ENCODE peak calls at places on chromosomes 12 and 14, in four cellular contexts. One of them, this sample, is unnamed.

GRCh38 chr12:115383668-115384067 is 699.7 kb upstream of the TBX3 start:
- DNase-seq in lower leg skin: peak
- DNase-seq in NB4: no peak
- DNase-seq in brain microvascular endothelial cell: peak
- DNase-seq in this sample: no peak

GRCh38 chr12:19191563-19191962 is 62.0 kb downstream of the PLEKHA5 start:
- DNase-seq in brain microvascular endothelial cell: no peak
- DNase-seq in NB4: no peak
- DNase-seq in lower leg skin: no peak
- DNase-seq in this sample: no peak

GRCh38 chr14:106883218-106883692 is 1356.9 kb downstream of the TMEM121 start:
- DNase-seq in NB4: peak
- DNase-seq in lower leg skin: no peak
- DNase-seq in brain microvascular endothelial cell: no peak
- DNase-seq in this sample: peak

GRCh38 chr12:2532647-2533435 is 261.9 kb upstream of the FKBP4 start:
- DNase-seq in NB4: no peak
- DNase-seq in brain microvascular endothelial cell: no peak
- DNase-seq in lower leg skin: no peak
- DNase-seq in this sample: no peak

GRCh38 chr12:125229878-125230530 is 164.8 kb downstream of the AACS start:
- DNase-seq in brain microvascular endothelial cell: no peak
- DNase-seq in lower leg skin: no peak
- DNase-seq in NB4: no peak
- DNase-seq in this sample: no peak

GRCh38 chr12:57836442-57837375 is 9.8 kb downstream of the CTDSP2 start:
- DNase-seq in NB4: peak
- DNase-seq in lower leg skin: no peak
- DNase-seq in brain microvascular endothelial cell: peak
- DNase-seq in this sample: peak

GRCh38 chr12:46942579-46942978 is 116.8 kb upstream of the SLC38A4 start:
- DNase-seq in lower leg skin: no peak
- DNase-seq in NB4: no peak
- DNase-seq in brain microvascular endothelial cell: no peak
- DNase-seq in this sample: no peak

GRCh38 chr14:105294142-105294597 is 6.6 kb downstream of the BRF1 start:
- DNase-seq in NB4: peak
- DNase-seq in lower leg skin: no peak
- DNase-seq in brain microvascular endothelial cell: peak
- DNase-seq in this sample: no peak

GRCh38 chr12:103114296-103115055 is 157.0 kb downstream of the ASCL1 start:
- DNase-seq in NB4: peak
- DNase-seq in lower leg skin: no peak
- DNase-seq in brain microvascular endothelial cell: no peak
- DNase-seq in this sample: no peak

GRCh38 chr14:95994593-95994928 is 44.6 kb upstream of the C14orf132 start:
- DNase-seq in lower leg skin: no peak
- DNase-seq in brain microvascular endothelial cell: no peak
- DNase-seq in NB4: no peak
- DNase-seq in this sample: no peak

GRCh38 chr12:6423267-6424007 is 21.3 kb upstream of the CD27 start:
- DNase-seq in NB4: peak
- DNase-seq in lower leg skin: peak
- DNase-seq in brain microvascular endothelial cell: peak
- DNase-seq in this sample: peak
- TF ChIP-seq CTCF in NB4: peak
- TF ChIP-seq CTCF in lower leg skin: peak
- TF ChIP-seq CTCF in brain microvascular endothelial cell: peak
- TF ChIP-seq CTCF in this sample: peak

GRCh38 chr14:100975668-100976067 is 72.1 kb upstream of the RTL1 start:
- DNase-seq in brain microvascular endothelial cell: no peak
- DNase-seq in NB4: no peak
- DNase-seq in lower leg skin: no peak
- DNase-seq in this sample: no peak
- TF ChIP-seq CTCF in brain microvascular endothelial cell: no peak
- TF ChIP-seq CTCF in NB4: no peak
- TF ChIP-seq CTCF in lower leg skin: no peak
- TF ChIP-seq CTCF in this sample: no peak

GRCh38 chr12:74747305-74747704 is 209.7 kb downstream of the ATXN7L3B start:
- DNase-seq in brain microvascular endothelial cell: no peak
- DNase-seq in NB4: peak
- DNase-seq in lower leg skin: no peak
- DNase-seq in this sample: no peak
- TF ChIP-seq CTCF in brain microvascular endothelial cell: peak
- TF ChIP-seq CTCF in NB4: no peak
- TF ChIP-seq CTCF in lower leg skin: no peak
- TF ChIP-seq CTCF in this sample: no peak

GRCh38 chr14:46344327-46344937 is 307.1 kb downstream of the RPL10L start:
- DNase-seq in brain microvascular endothelial cell: peak
- DNase-seq in lower leg skin: no peak
- DNase-seq in NB4: peak
- DNase-seq in this sample: no peak
- TF ChIP-seq CTCF in brain microvascular endothelial cell: peak
- TF ChIP-seq CTCF in lower leg skin: no peak
- TF ChIP-seq CTCF in NB4: peak
- TF ChIP-seq CTCF in this sample: peak